ENCODE peak calls at places on chromosomes 3 and 15, in six cellular contexts. S, Q, W, F, L and U are unnamed samples.

GRCh38 chr3:4751057-4752051 is 227.9 kb upstream of the BHLHE40 start:
- DNase-seq in F (no peak), W (no peak), Q (no peak), L (no peak), S (no peak), U (no peak)

GRCh38 chr3:157786618-157787017 is 283.4 kb upstream of the VEPH1 start:
- DNase-seq in F (no peak), S (no peak), Q (no peak), W (no peak), L (no peak), U (no peak)

GRCh38 chr15:39924437-39924836 is 4.4 kb upstream of the GPR176 start:
- DNase-seq in S (no peak), Q (peak), F (no peak), W (no peak), L (no peak), U (no peak)

GRCh38 chr3:194905696-194906095 is 220.0 kb downstream of the FAM43A start:
- DNase-seq in W (no peak), L (no peak), S (no peak), F (peak), Q (no peak), U (no peak)

GRCh38 chr3:99348451-99348850 is 289.9 kb upstream of the COL8A1 start:
- DNase-seq in Q (no peak), W (no peak), L (no peak), F (no peak), S (no peak), U (no peak)

GRCh38 chr15:49370782-49371181 is 52.3 kb upstream of the FGF7 start:
- DNase-seq in W (no peak), L (no peak), S (no peak), F (peak), Q (no peak), U (no peak)

GRCh38 chr3:177538064-177538742 is 340.9 kb upstream of the TBL1XR1 start:
- DNase-seq in F (no peak), L (no peak), W (no peak), Q (peak), S (no peak), U (no peak)

GRCh38 chr3:175479800-175480199 is 620.7 kb downstream of the NAALADL2 start:
- DNase-seq in L (no peak), S (no peak), Q (no peak), F (no peak), W (no peak), U (no peak)

GRCh38 chr3:34948431-34948971 is 690.8 kb upstream of the ARPP21 start:
- DNase-seq in Q (no peak), S (no peak), W (no peak), F (no peak), L (no peak), U (no peak)

GRCh38 chr3:86913160-86913559 is 77.8 kb downstream of the VGLL3 start:
- DNase-seq in W (no peak), Q (no peak), F (no peak), L (no peak), S (no peak), U (no peak)

GRCh38 chr3:49721861-49722781 is 1.6 kb downstream of the GMPPB start:
- DNase-seq in L (no peak), S (no peak), F (no peak), W (no peak), Q (peak), U (no peak)

GRCh38 chr3:14183015-14183577 is 4.5 kb downstream of the LSM3 start:
- DNase-seq in W (no peak), Q (no peak), L (no peak), F (no peak), S (no peak), U (no peak)

GRCh38 chr15:23370578-23370977 is 16.0 kb downstream of the GOLGA8S start:
- DNase-seq in F (no peak), Q (no peak), L (no peak), S (no peak), W (no peak), U (no peak)

GRCh38 chr3:49489247-49489646 is 19.2 kb downstream of the DAG1 start:
- DNase-seq in F (no peak), L (no peak), Q (no peak), W (no peak), S (no peak), U (no peak)

GRCh38 chr15:88641959-88642452 is 3.2 kb downstream of the ISG20 start:
- DNase-seq in W (no peak), Q (no peak), F (no peak), S (no peak), L (no peak), U (no peak)

GRCh38 chr3:46905191-46905560 is 27.7 kb downstream of the PTH1R start:
- DNase-seq in S (no peak), Q (peak), L (no peak), F (no peak), W (no peak), U (peak)

GRCh38 chr3:9448643-9449042 is 51.2 kb downstream of the SETD5 start:
- DNase-seq in Q (no peak), W (no peak), S (no peak), L (no peak), F (peak), U (no peak)

GRCh38 chr3:146099316-146099715 is 61.7 kb downstream of the PLOD2 start:
- DNase-seq in W (no peak), S (no peak), Q (no peak), F (no peak), L (no peak), U (no peak)

GRCh38 chr3:35659808-35660207 is 20.5 kb downstream of the ARPP21 start:
- DNase-seq in W (no peak), F (peak), S (no peak), L (no peak), Q (no peak), U (no peak)